ENCODE peak calls at places on chromosomes 11 and 22, in seven cellular contexts. J is stomach, W is body of pancreas, M is A549, V is breast epithelium, Q is esophagus muscularis mucosa, O is sigmoid colon. F is an unnamed sample.

GRCh38 chr11:27228232-27228631 is 134.8 kb downstream of the CCDC34 start:
- DNase-seq in J (no peak), O (no peak), W (no peak), V (peak; percentile 33), Q (no peak), M (no peak), F (no peak)

GRCh38 chr11:19689281-19689975 is 23.2 kb upstream of the NAV2 start:
- DNase-seq in W (no peak), J (no peak), Q (no peak), V (no peak), O (no peak), M (no peak), F (no peak)

GRCh38 chr22:23777776-23778575 is 5.3 kb downstream of the MMP11 start:
- DNase-seq in O (peak; percentile 84), Q (no peak), W (no peak), V (no peak), J (no peak), M (no peak), F (no peak)

GRCh38 chr11:44188643-44189042 is 93.2 kb downstream of the EXT2 start:
- DNase-seq in Q (no peak), O (no peak), J (no peak), M (no peak), V (no peak), W (no peak), F (no peak)

GRCh38 chr11:7572001-7572712 is 58.4 kb downstream of the PPFIBP2 start:
- DNase-seq in Q (no peak), O (no peak), W (no peak), J (peak; percentile 42), V (no peak), M (peak; percentile 23), F (no peak)

GRCh38 chr11:71336176-71336995 is 84.0 kb upstream of the SHANK2 start:
- DNase-seq in J (peak; percentile 19), Q (no peak), V (no peak), O (no peak), W (no peak), M (no peak), F (no peak)

GRCh38 chr22:37633693-37634504 is 5.6 kb upstream of the SH3BP1 start:
- DNase-seq in Q (peak; percentile 94), O (peak; percentile 95), V (no peak), W (peak; percentile 83), M (no peak), J (peak; percentile 86), F (peak; percentile 84)

GRCh38 chr11:32231909-32232493 is 141.1 kb downstream of the RCN1 start:
- DNase-seq in M (peak; percentile 35), Q (peak; percentile 60), J (no peak), O (no peak), V (no peak), W (no peak), F (no peak)

GRCh38 chr11:1359556-1359955 is 30.2 kb upstream of the BRSK2 start:
- DNase-seq in W (no peak), O (no peak), Q (no peak), M (no peak), V (no peak), J (no peak), F (no peak)

GRCh38 chr11:20739004-20739612 is 69.7 kb downstream of the NELL1 start:
- DNase-seq in V (no peak), J (no peak), Q (no peak), M (no peak), W (peak; percentile 2), O (no peak), F (no peak)

GRCh38 chr11:126992065-126992803 is 8.3 kb downstream of the KIRREL3 start:
- DNase-seq in M (peak; percentile 71), V (no peak), J (no peak), O (no peak), Q (no peak), W (no peak), F (no peak)

GRCh38 chr11:113574171-113574570 is 99.0 kb upstream of the DRD2 start:
- DNase-seq in O (no peak), W (no peak), V (no peak), M (no peak), Q (no peak), J (no peak), F (no peak)

GRCh38 chr11:79026803-79027445 is 413.9 kb downstream of the TENM4 start:
- DNase-seq in W (no peak), V (no peak), J (no peak), O (no peak), M (no peak), Q (no peak), F (no peak)

GRCh38 chr11:116882386-116882785 is 45.0 kb upstream of the APOA1 start:
- DNase-seq in Q (no peak), M (no peak), O (no peak), J (no peak), V (no peak), W (no peak), F (no peak)

GRCh38 chr11:71397328-71397860 is 50.8 kb downstream of the DHCR7 start:
- DNase-seq in O (no peak), Q (no peak), J (no peak), W (no peak), V (no peak), M (no peak), F (no peak)

GRCh38 chr22:46054878-46055158 is 77.9 kb upstream of the WNT7B start:
- DNase-seq in M (no peak), O (no peak), V (no peak), J (no peak), Q (no peak), W (no peak), F (no peak)

GRCh38 chr11:75031224-75031753 is 42.6 kb downstream of the NEU3 start:
- DNase-seq in M (no peak), O (no peak), W (peak; percentile 26), J (no peak), V (no peak), Q (peak; percentile 82), F (no peak)

GRCh38 chr22:19962909-19963806 is 21.5 kb upstream of the TXNRD2 start:
- DNase-seq in J (peak; percentile 95), Q (no peak), O (no peak), W (peak; percentile 95), M (no peak), V (peak; percentile 96), F (peak; percentile 93)

GRCh38 chr11:67302571-67303131 is 679 bp upstream of the SSH3 start:
- DNase-seq in M (no peak), J (peak; percentile 62), O (peak; percentile 80), V (no peak), Q (no peak), W (peak; percentile 65), F (peak; percentile 69)

DNA sequence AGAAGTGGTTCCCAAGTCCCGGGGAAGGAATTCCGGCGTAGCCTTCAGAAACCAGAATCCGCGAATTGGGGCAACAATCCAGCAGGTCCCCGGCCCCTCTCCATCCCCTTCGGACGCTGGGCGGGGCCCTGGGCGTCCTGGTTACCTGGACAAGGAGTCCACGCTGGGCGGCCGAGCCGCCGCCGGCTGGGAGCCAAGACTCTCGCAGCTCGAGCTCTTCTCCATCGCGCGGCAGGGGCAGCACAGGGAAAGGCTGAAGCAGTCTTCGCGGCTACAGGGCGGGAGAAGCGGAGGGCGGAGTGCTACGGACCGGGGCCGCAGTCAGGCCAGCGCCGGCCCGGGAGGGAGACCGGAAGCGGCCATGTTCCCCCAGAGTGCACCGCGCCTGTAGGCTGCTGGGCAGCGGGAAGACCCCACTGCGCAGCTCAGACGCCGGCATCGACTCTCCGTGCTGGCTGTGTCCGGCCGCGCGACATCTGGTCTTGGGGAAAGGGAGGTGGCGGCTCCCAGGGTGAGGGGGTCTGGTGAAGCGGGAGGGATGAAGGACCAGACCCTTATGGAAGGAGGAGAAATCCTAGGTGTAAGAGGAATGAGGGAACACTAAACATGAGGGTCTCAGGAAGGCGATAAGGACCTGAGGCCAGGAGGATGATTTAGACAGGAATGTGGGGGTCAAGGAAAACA is at the start of gene MTMR2:
- DNase-seq in J (peak; percentile 75), Q (peak; percentile 93), W (peak; percentile 68), M (peak; percentile 49), V (peak; percentile 50), O (peak; percentile 87), F (peak; percentile 77)
- TF ChIP-seq POLR2A in J (no peak), Q (peak; percentile 21), W (peak; percentile 88), M (peak; percentile 95), V (peak; percentile 55), O (peak; percentile 72), F (peak; percentile 78)

DNA sequence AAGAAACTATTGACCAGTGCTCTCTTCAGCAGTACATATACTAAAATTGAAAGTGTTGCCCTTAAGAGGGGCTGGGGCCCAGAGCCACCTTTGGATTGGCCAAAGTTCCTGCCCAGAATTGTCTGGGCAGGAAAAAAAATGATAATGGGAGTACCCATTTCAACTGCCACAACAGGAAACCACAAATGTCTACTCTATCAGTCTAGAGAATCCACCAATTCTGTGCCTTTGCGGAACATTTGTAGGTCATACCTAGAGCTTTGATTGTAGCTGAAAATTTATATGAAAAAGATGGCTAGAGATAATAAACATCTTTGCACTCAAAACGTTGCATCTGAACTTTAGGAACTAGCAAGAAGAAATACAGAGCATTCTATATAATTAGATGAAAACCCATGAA is 69.4 kb downstream of the FAM76B start:
- DNase-seq in J (no peak), O (no peak), W (no peak), V (no peak), Q (no peak), M (no peak), F (no peak)
- H3K9me3 ChIP-seq in J (no peaks in the 10 kb centered on the region), O (no peaks in the 10 kb centered on the region), W (no peaks in the 10 kb centered on the region), V (no peaks in the 10 kb centered on the region), Q (no peaks in the 10 kb centered on the region), M (no peaks in the 10 kb centered on the region), F (no peaks in the 10 kb centered on the region)

GRCh38 chr11:130673698-130674097 is 225.3 kb downstream of the ADAMTS15 start:
- DNase-seq in Q (peak; percentile 62), M (no peak), V (no peak), W (no peak), O (no peak), J (no peak), F (no peak)

GRCh38 chr11:130677486-130678153 is 229.2 kb downstream of the ADAMTS15 start:
- DNase-seq in J (no peak), Q (peak; percentile 90), W (peak; percentile 35), V (peak; percentile 72), O (no peak), M (no peak), F (no peak)

GRCh38 chr11:130675456-130675855 is 227.0 kb downstream of the ADAMTS15 start:
- DNase-seq in Q (no peak), W (peak; percentile 60), M (no peak), V (no peak), J (no peak), O (peak; percentile 92), F (peak; percentile 14)

GRCh38 chr11:130674686-130675085 is 226.2 kb downstream of the ADAMTS15 start:
- DNase-seq in V (no peak), M (no peak), Q (peak; percentile 75), O (no peak), W (no peak), J (no peak), F (no peak)

DNA sequence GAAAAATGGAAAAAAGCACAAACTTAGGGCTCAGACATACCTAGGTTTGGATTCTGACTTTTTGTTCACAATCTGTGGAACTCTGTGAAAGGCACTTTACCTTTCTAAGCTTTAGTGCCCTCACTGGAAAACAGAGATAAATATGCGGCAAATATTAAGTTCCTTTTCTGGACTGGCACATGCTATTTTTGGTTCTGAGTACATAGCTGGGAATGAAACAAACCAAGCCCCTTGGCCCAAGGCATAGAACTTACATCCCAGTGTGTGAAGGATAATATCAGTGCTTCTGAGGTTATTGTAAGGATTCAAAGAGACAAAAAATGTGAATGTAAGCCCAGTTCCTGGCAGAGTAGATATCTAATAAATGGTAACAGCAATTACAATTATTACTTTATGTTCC is 227.5 kb downstream of the ADAMTS15 start:
- DNase-seq in M (no peak), J (no peak), V (no peak), O (no peak), W (no peak), Q (no peak), F (no peak)
- H3K27ac ChIP-seq in M (no peak overlapping the region), J (peak overlapping the region; percentile 65), V (peak overlapping the region; percentile 71), O (peak overlapping the region; percentile 72), W (no peak overlapping the region), Q (peak overlapping the region; percentile 87), F (peak overlapping the region; percentile 77)

GRCh38 chr22:24951942-24952836 is at the start of gene KIAA1671:
- DNase-seq in V (peak; percentile 80), M (peak; percentile 71), O (peak; percentile 88), Q (no peak), W (peak; percentile 87), J (peak; percentile 91), F (peak; percentile 91)
- TF ChIP-seq POLR2A in V (no peak), M (peak; percentile 79), O (no peak), Q (no peak), W (peak; percentile 47), J (no peak), F (no peak)